ENCODE peak calls at places on chromosomes 6 and 20, in eight cellular contexts. D, M, T, R, P, X, F and Q are unnamed samples.

GRCh38 chr6:5067305-5067704 is 17.8 kb upstream of the PPP1R3G start:
- DNase-seq in D (no peak), T (no peak), F (no peak), X (no peak), R (no peak), M (no peak), P (no peak), Q (no peak)

GRCh38 chr6:139855741-139856206 is 481.3 kb upstream of the CITED2 start:
- DNase-seq in D (peak), X (no peak), M (no peak), R (no peak), T (peak), F (no peak), P (peak), Q (no peak)

GRCh38 chr6:139776051-139776450 is 401.6 kb upstream of the CITED2 start:
- DNase-seq in T (no peak), F (no peak), R (no peak), M (no peak), P (peak), D (no peak), X (no peak), Q (peak)

GRCh38 chr6:11675610-11676009 is 103.0 kb downstream of the ADTRP start:
- DNase-seq in M (no peak), D (no peak), F (no peak), R (peak), T (peak), P (no peak), X (peak), Q (no peak)

GRCh38 chr6:92879526-92879925 is 539.8 kb downstream of the EPHA7 start:
- DNase-seq in M (no peak), R (no peak), T (no peak), X (no peak), D (no peak), F (no peak), P (peak), Q (no peak)

GRCh38 chr6:3825331-3825831 is 23.8 kb upstream of the FAM50B start:
- DNase-seq in R (peak), P (peak), T (peak), D (peak), F (peak), X (peak), M (peak), Q (no peak)

GRCh38 chr6:135703621-135704020 is 147.9 kb upstream of the PDE7B start:
- DNase-seq in F (no peak), X (no peak), R (no peak), P (no peak), M (no peak), T (no peak), D (no peak), Q (no peak)

GRCh38 chr6:145815875-145816274 is 1.3 kb upstream of the FBXO30 start:
- DNase-seq in D (peak), T (peak), X (no peak), M (peak), F (no peak), P (no peak), R (no peak), Q (no peak)

GRCh38 chr6:54846243-54846856 is at the start of gene FAM83B:
- DNase-seq in D (no peak), M (no peak), T (peak), R (no peak), X (peak), F (peak), P (peak), Q (peak)

GRCh38 chr6:24951831-24952299 is 16.1 kb upstream of the RIPOR2 start:
- DNase-seq in P (no peak), D (no peak), T (no peak), X (no peak), F (no peak), M (no peak), R (no peak), Q (no peak)

GRCh38 chr6:139881251-139881650 is 506.8 kb upstream of the CITED2 start:
- DNase-seq in T (no peak), R (no peak), X (no peak), P (peak), M (no peak), D (no peak), F (no peak), Q (no peak)

GRCh38 chr6:115932481-115932880 is 128.2 kb downstream of the FRK start:
- DNase-seq in D (no peak), P (no peak), R (no peak), X (peak), T (no peak), M (peak), F (no peak), Q (no peak)

GRCh38 chr6:33185190-33185589 is 7.1 kb downstream of the COL11A2 start:
- DNase-seq in R (no peak), T (no peak), P (no peak), X (no peak), M (no peak), F (no peak), D (no peak), Q (no peak)

GRCh38 chr6:21772467-21772866 is 178.9 kb downstream of the SOX4 start:
- DNase-seq in R (no peak), X (no peak), D (no peak), M (no peak), P (peak), T (no peak), F (no peak), Q (no peak)

GRCh38 chr6:155171109-155171746 is 92.6 kb upstream of the CLDN20 start:
- DNase-seq in M (peak), P (no peak), T (peak), F (no peak), R (peak), X (peak), D (peak), Q (no peak)

GRCh38 chr6:126955621-126956020 is 162.8 kb upstream of the RSPO3 start:
- DNase-seq in T (no peak), X (peak), M (no peak), P (no peak), R (peak), D (no peak), F (no peak), Q (no peak)

GRCh38 chr6:168527451-168528210 is 86.6 kb downstream of the SMOC2 start:
- DNase-seq in T (no peak), P (no peak), F (no peak), X (no peak), D (no peak), R (peak), M (peak), Q (no peak)

GRCh38 chr6:20810732-20811111 is 276.5 kb downstream of the CDKAL1 start:
- DNase-seq in M (peak), X (no peak), T (no peak), P (no peak), F (no peak), D (no peak), R (no peak), Q (no peak)

GRCh38 chr6:130001229-130001554 is 17.2 kb upstream of the L3MBTL3 start:
- DNase-seq in M (no peak), R (peak), T (no peak), D (no peak), P (no peak), X (no peak), F (no peak), Q (no peak)

GRCh38 chr20:61482425-61482887 is 230.4 kb downstream of the CDH4 start:
- DNase-seq in T (no peak), M (no peak), F (peak), D (no peak), R (no peak), P (no peak), X (peak), Q (no peak)

GRCh38 chr20:11941593-11942261 is 24.0 kb downstream of the BTBD3 start:
- DNase-seq in P (no peak), D (no peak), X (no peak), F (no peak), T (no peak), R (no peak), M (no peak), Q (no peak)

GRCh38 chr20:58019850-58020625 is 208.4 kb downstream of the ANKRD60 start:
- DNase-seq in X (no peak), M (no peak), D (no peak), P (no peak), F (peak), R (no peak), T (no peak), Q (no peak)

GRCh38 chr6:82861121-82861520 is 204.5 kb downstream of the UBE3D start:
- DNase-seq in D (no peak), M (no peak), F (no peak), P (no peak), T (peak), R (peak), X (peak), Q (no peak)

GRCh38 chr20:5215592-5216304 is 88.9 kb downstream of the CDS2 start:
- DNase-seq in D (peak), R (no peak), M (peak), X (no peak), F (no peak), P (no peak), T (no peak), Q (no peak)

GRCh38 chr6:139833592-139833991 is 459.1 kb upstream of the CITED2 start:
- DNase-seq in R (no peak), X (no peak), D (no peak), F (no peak), P (no peak), T (no peak), M (no peak), Q (no peak)

GRCh38 chr20:53226788-53227187 is 254.6 kb downstream of the TSHZ2 start:
- DNase-seq in X (no peak), T (no peak), R (no peak), D (no peak), M (no peak), F (no peak), P (no peak), Q (no peak)
- H3K9ac ChIP-seq in X (no peak), T (peak), R (no peak), D (no peak), M (no peak), F (no peak), P (no peak), Q (no peak)

GRCh38 chr6:118400098-118400497 is 148.0 kb upstream of the PLN start:
- DNase-seq in T (no peak), R (no peak), D (no peak), M (no peak), P (no peak), X (no peak), F (no peak), Q (no peak)

GRCh38 chr6:118398066-118398465 is 150.0 kb upstream of the PLN start:
- DNase-seq in X (no peak), F (no peak), D (no peak), P (peak), M (no peak), T (no peak), R (no peak), Q (no peak)

GRCh38 chr6:118400582-118400981 is 147.5 kb upstream of the PLN start:
- DNase-seq in R (no peak), P (no peak), M (peak), T (no peak), D (peak), F (no peak), X (no peak), Q (no peak)

GRCh38 chr6:118403036-118403435 is 145.1 kb upstream of the PLN start:
- DNase-seq in T (no peak), X (no peak), R (no peak), D (peak), F (no peak), M (no peak), P (no peak), Q (no peak)

GRCh38 chr6:118401325-118401998 is 146.6 kb upstream of the PLN start:
- DNase-seq in F (no peak), P (no peak), T (no peak), R (no peak), D (no peak), X (no peak), M (no peak), Q (no peak)
- H3K9ac ChIP-seq in F (no peak), P (no peak), T (no peak), R (no peak), D (no peak), X (no peak), M (no peak), Q (no peak)

GRCh38 chr20:46018611-46019010 is 9.9 kb downstream of the MMP9 start:
- DNase-seq in R (no peak), D (no peak), F (no peak), X (no peak), T (no peak), P (no peak), M (no peak), Q (no peak)

GRCh38 chr20:46022411-46023147 is 6.4 kb upstream of the SLC12A5 start:
- DNase-seq in D (peak), F (peak), P (peak), M (no peak), R (peak), T (peak), X (peak), Q (no peak)

GRCh38 chr20:46023148-46023484 is 5.9 kb upstream of the SLC12A5 start:
- DNase-seq in M (no peak), F (no peak), X (no peak), T (no peak), R (no peak), P (no peak), D (no peak), Q (no peak)

GRCh38 chr20:46021361-46022359 is 7.4 kb upstream of the SLC12A5 start:
- DNase-seq in D (no peak), R (peak), M (no peak), P (peak), F (peak), T (peak), X (no peak), Q (peak)

DNA sequence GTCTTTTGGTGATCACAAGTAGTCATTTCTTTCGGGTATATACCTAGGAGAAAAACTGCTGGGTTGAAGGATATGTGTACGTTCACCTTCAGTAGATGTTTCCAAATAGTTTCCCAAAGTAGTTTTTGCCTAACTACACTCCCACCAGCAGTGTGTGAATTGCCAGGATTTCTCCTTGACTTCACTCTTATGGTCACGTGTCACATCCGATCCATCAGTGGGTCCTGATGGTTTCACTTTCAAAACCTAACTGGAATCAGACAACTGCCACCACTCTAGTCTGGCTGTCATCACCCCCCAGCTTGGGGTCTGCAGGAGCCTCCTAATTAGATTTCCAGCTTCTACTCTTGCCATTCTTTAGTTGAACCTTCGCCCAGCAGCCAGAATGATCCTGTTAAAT is 8.5 kb upstream of the SLC12A5 start:
- DNase-seq in R (no peak), D (no peak), T (no peak), F (no peak), M (no peak), P (no peak), X (no peak), Q (no peak)
- H3K9ac ChIP-seq in R (no peak), D (no peak), T (no peak), F (no peak), M (no peak), P (no peak), X (no peak), Q (no peak)

GRCh38 chr6:167399599-167399998 is 74.7 kb downstream of the TTLL2 start:
- DNase-seq in D (no peak), T (no peak), M (no peak), R (no peak), P (no peak), X (no peak), F (no peak), Q (no peak)
- H3K9ac ChIP-seq in D (no peak), T (no peak), M (no peak), R (no peak), P (no peak), X (no peak), F (no peak), Q (no peak)

GRCh38 chr6:137758661-137759060 is 108.4 kb upstream of the TNFAIP3 start:
- DNase-seq in X (no peak), P (no peak), D (no peak), T (no peak), M (no peak), F (no peak), R (no peak), Q (no peak)
- H3K9ac ChIP-seq in X (no peak), P (no peak), D (no peak), T (no peak), M (no peak), F (no peak), R (no peak), Q (no peak)

DNA sequence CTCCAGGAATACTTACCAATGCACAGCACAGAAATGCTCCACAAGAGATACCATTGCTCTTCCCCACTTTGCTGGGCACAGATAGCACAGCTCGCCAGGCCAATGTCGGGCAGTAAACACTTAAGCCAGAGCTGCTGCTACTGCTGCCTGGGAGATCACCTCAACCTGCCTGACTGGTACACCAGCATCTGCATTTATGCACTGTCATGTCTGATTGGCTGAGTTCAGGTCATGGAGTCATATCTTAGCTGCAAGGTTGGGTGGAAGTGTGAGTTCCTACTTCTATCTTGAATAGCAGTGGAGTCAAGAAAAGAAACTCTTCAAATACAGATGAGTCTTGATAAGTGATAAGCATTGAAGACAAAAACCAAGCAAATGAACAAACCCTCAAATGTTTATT is 10.9 kb upstream of the ADGRF4 start:
- DNase-seq in M (no peak), P (no peak), R (no peak), T (no peak), D (no peak), F (no peak), X (no peak), Q (no peak)
- H3K9ac ChIP-seq in M (no peak), P (no peak), R (no peak), T (no peak), D (no peak), F (no peak), X (no peak), Q (no peak)

DNA sequence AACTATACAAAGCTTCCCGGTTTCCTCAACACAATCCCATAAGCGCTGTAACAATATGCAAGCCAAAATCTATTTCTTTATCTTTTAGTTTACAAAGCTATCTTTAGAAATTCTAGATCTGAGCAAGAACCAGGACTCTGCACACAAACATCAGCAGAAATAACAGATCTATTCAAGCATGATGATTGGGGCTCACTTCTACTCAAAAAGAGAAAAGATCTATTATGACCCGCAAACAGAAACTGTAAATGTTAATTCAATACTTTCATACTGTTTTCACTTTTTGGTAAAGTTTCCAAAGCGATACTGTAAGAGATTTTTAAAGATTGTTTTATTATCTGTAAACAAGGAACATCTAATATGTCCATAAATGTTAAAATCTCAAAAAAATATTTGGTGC is 86.6 kb downstream of the SESN1 start:
- DNase-seq in D (no peak), X (no peak), F (no peak), R (no peak), P (peak), T (peak), M (no peak), Q (no peak)
- H3K9ac ChIP-seq in D (peak), X (peak), F (no peak), R (no peak), P (no peak), T (peak), M (no peak), Q (no peak)

GRCh38 chr6:27250955-27251671 is 3.6 kb downstream of the PRSS16 start:
- DNase-seq in X (peak), F (peak), T (peak), D (no peak), M (no peak), P (peak), R (peak), Q (peak)

GRCh38 chr6:27248783-27249182 is 1.3 kb downstream of the PRSS16 start:
- DNase-seq in X (no peak), F (no peak), M (no peak), R (no peak), T (no peak), P (no peak), D (no peak), Q (no peak)

GRCh38 chr6:27250277-27250954 is 2.9 kb downstream of the PRSS16 start:
- DNase-seq in M (no peak), F (no peak), T (no peak), X (no peak), R (no peak), D (no peak), P (no peak), Q (no peak)

GRCh38 chr6:27251672-27252251 is 4.3 kb downstream of the PRSS16 start:
- DNase-seq in X (peak), P (peak), D (peak), T (peak), R (peak), F (peak), M (no peak), Q (peak)

GRCh38 chr6:27247133-27247836 is at the start of gene PRSS16:
- DNase-seq in D (no peak), F (no peak), X (no peak), M (no peak), T (no peak), P (no peak), R (no peak), Q (no peak)
- H3K9ac ChIP-seq in D (no peak), F (no peak), X (no peak), M (no peak), T (no peak), P (no peak), R (no peak), Q (no peak)

DNA sequence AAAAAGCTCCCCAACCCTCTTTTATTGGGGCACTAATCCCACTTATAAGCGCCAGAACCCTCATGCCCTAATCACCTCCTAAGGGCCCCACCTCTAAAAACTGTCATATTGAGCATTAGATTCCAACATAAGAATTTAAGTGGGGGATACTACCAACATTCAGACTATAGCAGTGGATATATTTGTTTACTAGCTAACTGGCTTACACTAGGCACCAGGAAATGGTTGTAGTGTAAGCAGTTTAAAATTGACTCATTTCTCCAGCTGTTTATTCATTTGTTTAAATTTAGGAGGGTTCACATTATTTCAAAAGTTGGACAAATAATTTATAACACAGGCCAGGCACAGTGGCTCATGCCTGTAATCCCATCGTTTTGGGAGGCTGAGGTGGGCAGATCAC is 22.9 kb downstream of the MTO1 start:
- DNase-seq in T (no peak), R (no peak), X (no peak), P (no peak), F (no peak), D (no peak), M (no peak), Q (no peak)
- H3K9ac ChIP-seq in T (no peak), R (no peak), X (no peak), P (no peak), F (no peak), D (no peak), M (no peak), Q (no peak)

DNA sequence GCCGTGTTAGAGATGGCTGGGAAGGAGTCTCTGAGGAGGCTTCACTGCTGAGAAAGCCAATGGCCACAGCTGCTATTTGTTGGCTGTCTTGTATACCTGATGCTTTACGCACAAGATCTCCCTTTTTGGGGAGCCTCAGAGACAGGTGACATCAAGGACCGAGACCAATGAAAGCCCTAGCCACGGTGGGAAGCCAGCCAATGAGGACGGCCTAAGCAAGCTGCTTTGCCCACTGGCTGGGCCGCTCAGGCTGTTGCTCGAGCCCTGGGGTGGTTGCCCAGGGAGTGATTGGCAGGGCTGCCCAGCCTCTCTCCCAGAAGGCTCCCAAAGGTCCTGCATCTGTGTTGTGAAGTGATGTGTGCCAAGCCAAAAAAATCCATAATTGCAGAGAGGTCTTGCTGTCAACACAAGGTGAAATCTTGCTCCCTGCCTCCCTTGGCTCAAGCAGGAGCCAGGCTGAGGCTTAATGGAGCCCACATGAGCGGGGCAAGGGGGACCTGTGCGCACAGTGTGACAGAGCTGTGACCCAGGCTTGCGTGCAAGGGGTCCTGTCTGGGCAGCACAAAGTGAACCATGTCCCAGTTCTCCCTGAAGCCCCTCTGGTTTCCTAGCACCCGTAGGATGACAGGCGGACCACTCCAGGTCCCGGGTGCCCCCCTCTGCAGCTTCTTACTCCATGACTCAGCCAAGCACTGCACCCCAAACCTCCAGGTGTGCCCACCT is 4.3 kb downstream of the MMP24OS start:
- DNase-seq in P (peak), M (no peak), D (no peak), X (no peak), R (no peak), F (peak), T (no peak), Q (no peak)
- H3K9ac ChIP-seq in P (no peak), M (no peak), D (no peak), X (no peak), R (no peak), F (no peak), T (no peak), Q (no peak)